ENCODE peak calls at places on chromosome 10, in seven cellular contexts. Y is IMR-90, K is NCI-H69, S is neural crest cell, E is T-cell, Z is psoas muscle, Q is nephron progenitor cell. C is an unnamed sample.

GRCh38 chr10:11010582-11010981 is 7.1 kb upstream of the CELF2 start:
- DNase-seq in Y (no peak), K (no peak), S (no peak), E (no peak), Z (no peak), Q (no peak), C (peak)

GRCh38 chr10:99742701-99743100 is 10.7 kb downstream of the CUTC start:
- DNase-seq in Y (peak), K (no peak), S (no peak), E (no peak), Z (no peak), Q (no peak), C (peak)

GRCh38 chr10:95247881-95248583 is 42.8 kb downstream of the PDLIM1 start:
- DNase-seq in Y (no peak), K (no peak), S (no peak), E (no peak), Z (no peak), Q (no peak), C (no peak)

GRCh38 chr10:4503076-4503475 is 322.9 kb upstream of the AKR1E2 start:
- DNase-seq in Y (peak), K (no peak), S (no peak), E (no peak), Z (no peak), Q (no peak), C (no peak)

GRCh38 chr10:71878327-71879034 is 27.4 kb upstream of the PSAP start:
- DNase-seq in Y (no peak), K (peak), S (no peak), E (peak), Z (no peak), Q (no peak), C (no peak)

GRCh38 chr10:77104459-77104980 is 533.1 kb downstream of the KCNMA1 start:
- DNase-seq in Y (peak), K (no peak), S (no peak), E (no peak), Z (peak), Q (no peak), C (peak)

GRCh38 chr10:3273966-3274365 is 101.4 kb upstream of the PITRM1 start:
- DNase-seq in Y (no peak), K (no peak), S (no peak), E (no peak), Z (no peak), Q (no peak), C (no peak)

GRCh38 chr10:102066421-102067068 is 1.4 kb downstream of the HPS6 start:
- DNase-seq in Y (no peak), K (peak), S (no peak), E (no peak), Z (no peak), Q (no peak), C (peak)

GRCh38 chr10:129426670-129427069 is 40.4 kb upstream of the MGMT start:
- DNase-seq in Y (no peak), K (no peak), S (no peak), E (no peak), Z (no peak), Q (no peak), C (no peak)

GRCh38 chr10:96556003-96556402 is 30.8 kb downstream of the TM9SF3 start:
- DNase-seq in Y (no peak), K (peak), S (no peak), E (no peak), Z (no peak), Q (no peak), C (peak)